ENCODE peak calls at places on chromosomes 7 and 10, in nine cellular contexts. M is A172, E is IMR-90, A is T-helper 9 cell, V is type B pancreatic cell, T is mammary epithelial cell, X is fibroblast of the conjunctiva, N is cardiac fibroblast, S is left ventricle myocardium inferior. Y is an unnamed sample.

GRCh38 chr10:119425881-119426170 is 116.7 kb downstream of the RGS10 start:
- DNase-seq in N (no peak), T (no peak), A (no peak), S (no peak), E (no peak), X (no peak), M (no peak), V (no peak), Y (no peak)

GRCh38 chr7:107596881-107597581 is 17.0 kb downstream of the BCAP29 start:
- DNase-seq in X (no peak), M (peak), V (no peak), T (no peak), S (no peak), N (peak), A (no peak), E (no peak), Y (no peak)

GRCh38 chr10:47164800-47165128 is 135.2 kb upstream of the GDF10 start:
- DNase-seq in E (peak), X (no peak), A (no peak), M (no peak), T (no peak), S (no peak), V (no peak), N (no peak), Y (no peak)

GRCh38 chr7:95871078-95871848 is 98.9 kb downstream of the DYNC1I1 start:
- DNase-seq in T (peak), V (no peak), M (peak), N (peak), E (peak), X (peak), A (no peak), S (no peak), Y (peak)

GRCh38 chr7:22730921-22731654 is 4.1 kb downstream of the IL6 start:
- DNase-seq in N (peak), E (peak), T (peak), M (peak), S (no peak), V (no peak), X (peak), A (no peak), Y (peak)

GRCh38 chr10:70589762-70590662 is 12.5 kb downstream of the PRF1 start:
- DNase-seq in M (no peak), N (peak), E (peak), X (peak), T (no peak), A (no peak), V (no peak), S (peak), Y (no peak)

GRCh38 chr10:103645141-103646054 is 151.9 kb downstream of the NEURL1 start:
- DNase-seq in X (peak), M (peak), V (no peak), S (peak), T (peak), A (no peak), N (peak), E (peak), Y (peak)

GRCh38 chr7:668139-668871 is 58.2 kb upstream of the DNAAF5 start:
- DNase-seq in V (no peak), S (no peak), A (no peak), X (peak), E (peak), N (peak), T (peak), M (peak), Y (peak)

GRCh38 chr7:149063481-149063880 is 27.0 kb downstream of the ZNF786 start:
- DNase-seq in V (no peak), X (no peak), S (no peak), M (no peak), E (no peak), T (no peak), A (no peak), N (no peak), Y (no peak)

GRCh38 chr7:710161-710560 is 16.3 kb upstream of the DNAAF5 start:
- DNase-seq in A (no peak), S (no peak), N (no peak), V (no peak), X (no peak), E (no peak), M (no peak), T (no peak), Y (no peak)

GRCh38 chr7:148856035-148856881 is 27.8 kb downstream of the EZH2 start:
- DNase-seq in E (peak), S (no peak), A (peak), M (peak), N (peak), V (no peak), X (no peak), T (peak), Y (no peak)

GRCh38 chr7:98569606-98570337 is 47.3 kb upstream of the NPTX2 start:
- DNase-seq in S (peak), M (no peak), N (peak), E (no peak), A (no peak), X (no peak), V (no peak), T (no peak), Y (no peak)

GRCh38 chr7:49773082-49773938 is at the start of gene VWC2:
- DNase-seq in N (no peak), T (no peak), A (no peak), V (no peak), E (no peak), M (no peak), X (no peak), S (peak), Y (no peak)

GRCh38 chr7:16345979-16346958 is 75.1 kb downstream of the CRPPA start:
- DNase-seq in E (peak), T (peak), X (no peak), V (no peak), A (no peak), N (peak), S (no peak), M (peak), Y (peak)

GRCh38 chr7:129110575-129111376 is 33.7 kb upstream of the TSPAN33 start:
- DNase-seq in T (peak), E (no peak), M (peak), N (peak), V (no peak), A (no peak), X (no peak), S (no peak), Y (no peak)

GRCh38 chr10:33660329-33660728 is 325.9 kb upstream of the NRP1 start:
- DNase-seq in E (no peak), X (no peak), N (no peak), M (no peak), T (no peak), S (no peak), A (no peak), V (no peak), Y (no peak)

GRCh38 chr10:100229819-100230422 is 525 bp upstream of the CHUK start:
- DNase-seq in S (no peak), M (no peak), N (peak), X (no peak), A (no peak), T (no peak), V (no peak), E (no peak), Y (no peak)

GRCh38 chr10:6239213-6239991 is 36.7 kb downstream of the PFKFB3 start:
- DNase-seq in V (no peak), A (peak), N (peak), E (peak), S (no peak), T (peak), X (peak), M (peak), Y (peak)

GRCh38 chr10:129954916-129955315 is 9.2 kb downstream of the EBF3 start:
- DNase-seq in M (no peak), T (no peak), A (no peak), E (no peak), V (no peak), S (no peak), X (no peak), N (peak), Y (no peak)

GRCh38 chr7:20236790-20237189 is 19.6 kb upstream of the MACC1 start:
- DNase-seq in S (no peak), E (peak), N (no peak), M (no peak), T (peak), X (no peak), A (no peak), V (no peak), Y (no peak)

GRCh38 chr7:31938650-31939049 is 131.6 kb downstream of the PDE1C start:
- DNase-seq in M (peak), S (no peak), E (peak), X (no peak), N (no peak), A (no peak), T (peak), V (no peak), Y (no peak)

GRCh38 chr10:72261323-72262018 is 12.3 kb upstream of the DDIT4 start:
- DNase-seq in X (no peak), T (peak), V (no peak), A (no peak), S (no peak), E (no peak), N (peak), M (no peak), Y (no peak)

GRCh38 chr7:101273126-101273525 is 28.2 kb upstream of the FIS1 start:
- DNase-seq in A (no peak), M (no peak), V (no peak), S (no peak), T (no peak), X (no peak), N (no peak), E (no peak), Y (no peak)

GRCh38 chr7:45414226-45414625 is 159.9 kb upstream of the ADCY1 start:
- DNase-seq in X (no peak), A (no peak), N (no peak), S (no peak), T (no peak), E (no peak), V (no peak), M (no peak), Y (no peak)

GRCh38 chr10:30488319-30488718 is 54.3 kb downstream of the MAP3K8 start:
- DNase-seq in T (no peak), V (no peak), S (no peak), A (no peak), N (no peak), X (no peak), M (no peak), E (no peak), Y (no peak)

Y was measured in AG09309.